ENCODE peak calls at places on chromosome 21, in five cellular contexts. C, S, V, H and R are unnamed samples.

GRCh38 chr21:15706686-15707085 is 23.1 kb upstream of the USP25 start:
- DNase-seq in C (no peak), S (no peak), V (peak), H (peak), R (no peak)

GRCh38 chr21:45262616-45263015 is 25.1 kb downstream of the POFUT2 start:
- DNase-seq in C (no peak), S (no peak), V (no peak), H (no peak), R (no peak)

GRCh38 chr21:44932366-44933181 is 7.3 kb upstream of the SLX9 start:
- DNase-seq in C (no peak), S (no peak), V (no peak), H (no peak), R (peak)

GRCh38 chr21:18840239-18840638 is 436.7 kb upstream of the TMPRSS15 start:
- DNase-seq in C (no peak), S (no peak), V (no peak), H (no peak), R (no peak)

GRCh38 chr21:24994717-24995116 is 612.6 kb downstream of the MRPL39 start:
- DNase-seq in C (no peak), S (no peak), V (no peak), H (no peak), R (no peak)

GRCh38 chr21:31220567-31220966 is 123.5 kb downstream of the TIAM1 start:
- DNase-seq in C (no peak), S (no peak), V (no peak), H (no peak), R (no peak)

GRCh38 chr21:31335957-31336738 is 7.9 kb downstream of the TIAM1 start:
- DNase-seq in C (no peak), S (no peak), V (peak), H (peak), R (no peak)

GRCh38 chr21:44972301-44972814 is 32.5 kb downstream of the SLX9 start:
- DNase-seq in C (no peak), S (no peak), V (no peak), H (no peak), R (no peak)

GRCh38 chr21:27040738-27041137 is 73.8 kb upstream of the ADAMTS5 start:
- DNase-seq in C (no peak), S (no peak), V (no peak), H (no peak), R (no peak)

GRCh38 chr21:30695956-30696355 is 22.6 kb downstream of the KRTAP21-3 start:
- DNase-seq in C (no peak), S (no peak), V (no peak), H (no peak), R (no peak)

GRCh38 chr21:38597436-38597835 is 99.2 kb upstream of the ERG start:
- DNase-seq in C (no peak), S (no peak), V (no peak), H (no peak), R (no peak)

GRCh38 chr21:17003763-17004373 is 509.0 kb upstream of the CXADR start:
- DNase-seq in C (no peak), S (no peak), V (no peak), H (no peak), R (no peak)

GRCh38 chr21:27796106-27796505 is 829.2 kb upstream of the ADAMTS5 start:
- DNase-seq in C (no peak), S (no peak), V (no peak), H (no peak), R (no peak)

GRCh38 chr21:23475518-23476189 is 2131.6 kb downstream of the MRPL39 start:
- DNase-seq in C (no peak), S (no peak), V (no peak), H (no peak), R (no peak)

GRCh38 chr21:25079053-25079452 is 528.2 kb downstream of the MRPL39 start:
- DNase-seq in C (no peak), S (no peak), V (no peak), H (no peak), R (no peak)

GRCh38 chr21:45300786-45301520 is 13.3 kb upstream of the POFUT2 start:
- DNase-seq in C (no peak), S (peak), V (no peak), H (no peak), R (peak)

GRCh38 chr21:46060596-46061061 is 37.3 kb upstream of the COL6A2 start:
- DNase-seq in C (no peak), S (peak), V (peak), H (peak), R (peak)

GRCh38 chr21:31553461-31553860 is 106.0 kb upstream of the SOD1 start:
- DNase-seq in C (no peak), S (no peak), V (no peak), H (no peak), R (no peak)

GRCh38 chr21:29638138-29638537 is 301.7 kb downstream of the GRIK1 start:
- DNase-seq in C (no peak), S (no peak), V (no peak), H (no peak), R (no peak)

GRCh38 chr21:28193189-28193588 is 799.5 kb downstream of the LTN1 start:
- DNase-seq in C (no peak), S (no peak), V (no peak), H (no peak), R (no peak)

GRCh38 chr21:32102426-32102825 is 176.4 kb downstream of the MIS18A start:
- DNase-seq in C (no peak), S (no peak), V (no peak), H (no peak), R (no peak)

GRCh38 chr21:31873696-31874599 is 1.1 kb downstream of the HUNK start:
- DNase-seq in C (peak), S (peak), V (peak), H (peak), R (peak)

GRCh38 chr21:38170283-38170682 is 86.5 kb upstream of the KCNJ15 start:
- DNase-seq in C (no peak), S (no peak), V (peak), H (no peak), R (no peak)

GRCh38 chr21:45629046-45629981 is 14.2 kb upstream of the PCBP3 start:
- DNase-seq in C (no peak), S (no peak), V (no peak), H (no peak), R (no peak)

GRCh38 chr21:28798798-28799197 is 193.9 kb downstream of the LTN1 start:
- DNase-seq in C (no peak), S (no peak), V (no peak), H (no peak), R (no peak)

GRCh38 chr21:29130234-29130993 is at the start of gene MAP3K7CL:
- DNase-seq in C (no peak), S (peak), V (peak), H (no peak), R (no peak)

GRCh38 chr21:45454924-45455315 is 50.0 kb downstream of the COL18A1 start:
- DNase-seq in C (no peak), S (no peak), V (peak), H (no peak), R (peak)

GRCh38 chr21:29175408-29176147 is 45.1 kb downstream of the MAP3K7CL start:
- DNase-seq in C (no peak), S (no peak), V (no peak), H (no peak), R (no peak)

GRCh38 chr21:45971487-45972352 is 9.8 kb upstream of the COL6A1 start:
- DNase-seq in C (no peak), S (peak), V (peak), H (no peak), R (peak)

GRCh38 chr21:45886610-45887026 is 95.0 kb upstream of the COL6A1 start:
- DNase-seq in C (no peak), S (no peak), V (no peak), H (no peak), R (no peak)

GRCh38 chr21:28136687-28137086 is 856.0 kb downstream of the LTN1 start:
- DNase-seq in C (no peak), S (no peak), V (no peak), H (no peak), R (no peak)

GRCh38 chr21:17660449-17660848 is 47.7 kb upstream of the BTG3 start:
- DNase-seq in C (no peak), S (no peak), V (no peak), H (no peak), R (no peak)

GRCh38 chr21:15682977-15683376 is 46.8 kb upstream of the USP25 start:
- DNase-seq in C (no peak), S (no peak), V (no peak), H (no peak), R (no peak)

GRCh38 chr21:34889537-34890257 is 159.4 kb downstream of the RUNX1 start:
- DNase-seq in C (peak), S (peak), V (peak), H (peak), R (peak)
- TF ChIP-seq POLR2A in C (no peak), S (no peak), V (no peak), H (no peak), R (no peak)

GRCh38 chr21:33364830-33365229 is 38.4 kb upstream of the IFNGR2 start:
- DNase-seq in C (no peak), S (no peak), V (no peak), H (no peak), R (no peak)

GRCh38 chr21:33359446-33359845 is 34.7 kb downstream of the IFNAR1 start:
- DNase-seq in C (no peak), S (no peak), V (no peak), H (no peak), R (no peak)

GRCh38 chr21:33360281-33360680 is 35.5 kb downstream of the IFNAR1 start:
- DNase-seq in C (no peak), S (no peak), V (no peak), H (no peak), R (peak)

GRCh38 chr21:33362044-33362555 is 37.3 kb downstream of the IFNAR1 start:
- DNase-seq in C (no peak), S (no peak), V (no peak), H (no peak), R (no peak)

GRCh38 chr21:33360871-33361602 is 36.3 kb downstream of the IFNAR1 start:
- DNase-seq in C (peak), S (peak), V (peak), H (peak), R (peak)
- TF ChIP-seq CTCF in C (peak), S (peak), V (peak), H (peak), R (peak)

DNA sequence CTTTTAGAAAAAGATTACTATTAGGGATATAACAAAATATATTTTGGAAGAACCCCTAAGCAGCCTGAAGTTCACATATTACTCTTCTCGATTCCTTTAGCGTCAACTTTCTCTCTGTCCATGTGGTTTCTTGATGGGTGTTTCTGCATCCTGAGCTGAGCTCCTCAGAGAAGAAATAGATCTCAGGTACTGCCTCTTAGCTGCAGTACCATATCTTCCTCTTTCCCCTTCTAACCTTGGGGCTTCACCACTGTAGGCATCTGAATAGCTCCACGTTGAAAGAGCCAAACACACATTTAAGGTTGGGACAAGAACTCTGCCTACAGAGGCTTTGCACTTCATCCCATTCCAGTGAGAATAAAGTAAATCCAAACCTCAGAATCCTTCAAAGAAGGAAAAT is 59.2 kb downstream of the SAMSN1 start:
- DNase-seq in C (no peak), S (no peak), V (no peak), H (no peak), R (no peak)
- TF ChIP-seq POLR2A in C (no peak), S (no peak), V (no peak), H (no peak), R (no peak)

GRCh38 chr21:42233067-42233981 is 14.4 kb downstream of the ABCG1 start:
- DNase-seq in C (peak), S (peak), V (peak), H (no peak), R (peak)
- TF ChIP-seq CTCF in C (peak), S (peak), V (no peak), H (no peak), R (no peak)

GRCh38 chr21:39667353-39667891 is 54.7 kb downstream of the B3GALT5 start:
- DNase-seq in C (no peak), S (no peak), V (no peak), H (no peak), R (no peak)
- TF ChIP-seq POLR2A in C (no peak), S (no peak), V (no peak), H (no peak), R (no peak)

GRCh38 chr21:36756527-36756926 is 57.6 kb downstream of the SIM2 start:
- DNase-seq in C (no peak), S (no peak), V (no peak), H (no peak), R (no peak)

GRCh38 chr21:36753556-36753955 is 54.6 kb downstream of the SIM2 start:
- DNase-seq in C (no peak), S (no peak), V (no peak), H (no peak), R (no peak)

GRCh38 chr21:36754241-36754881 is 55.4 kb downstream of the SIM2 start:
- DNase-seq in C (no peak), S (no peak), V (no peak), H (no peak), R (no peak)

GRCh38 chr21:36759348-36760083 is 60.6 kb downstream of the SIM2 start:
- DNase-seq in C (no peak), S (no peak), V (no peak), H (no peak), R (no peak)

DNA sequence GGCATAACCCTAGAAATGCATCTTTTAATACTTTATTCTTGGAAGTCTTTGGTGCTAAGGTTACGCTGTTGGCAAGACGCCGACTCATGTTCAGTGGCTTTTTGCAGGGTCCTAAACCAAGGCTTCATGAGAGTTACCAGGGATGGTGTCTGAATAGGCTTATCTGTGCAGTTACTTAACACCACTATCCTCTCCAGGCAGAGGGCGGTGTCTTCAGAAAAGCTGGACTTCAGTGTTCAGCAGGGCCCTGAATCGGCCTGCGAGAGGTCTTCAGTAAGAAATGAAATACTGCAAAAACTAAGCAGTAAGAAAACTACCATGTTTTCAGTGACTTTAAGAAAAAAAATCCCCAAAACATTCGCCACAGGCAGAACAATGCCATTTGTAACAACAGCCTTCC is 58.3 kb downstream of the SIM2 start:
- DNase-seq in C (no peak), S (no peak), V (no peak), H (no peak), R (no peak)
- TF ChIP-seq CTCF in C (no peak), S (no peak), V (no peak), H (no peak), R (no peak)

GRCh38 chr21:43866233-43866632 is 1.2 kb downstream of the AGPAT3 start:
- DNase-seq in C (peak), S (peak), V (peak), H (no peak), R (peak)

GRCh38 chr21:43864806-43865470 is at the start of gene AGPAT3:
- DNase-seq in C (no peak), S (no peak), V (peak), H (no peak), R (no peak)

GRCh38 chr21:43865471-43866181 is 603 bp downstream of the AGPAT3 start:
- DNase-seq in C (peak), S (peak), V (peak), H (peak), R (peak)

GRCh38 chr21:43866659-43867331 is 1.8 kb downstream of the AGPAT3 start:
- DNase-seq in C (no peak), S (no peak), V (no peak), H (no peak), R (peak)

GRCh38 chr21:43864313-43864805 is 664 bp upstream of the AGPAT3 start:
- DNase-seq in C (peak), S (no peak), V (peak), H (peak), R (peak)
- TF ChIP-seq POLR2A in C (no peak), S (no peak), V (no peak), H (peak), R (no peak)